ENCODE peak calls at places on chromosomes 11 and 22, in nine cellular contexts. L is neural crest cell, Q is progenitor cell of endocrine pancreas, D is H9, H is Calu3, C is spleen, P is osteocyte, S is astrocyte of the spinal cord, V is GM12865. F is an unnamed sample.

GRCh38 chr11:12377106-12377823 is at the start of gene PARVA:
- DNase-seq in Q (peak), D (peak), S (peak), H (peak), C (no peak), L (peak), V (no peak), P (no peak), F (peak)

GRCh38 chr11:27237641-27238040 is 125.4 kb downstream of the CCDC34 start:
- DNase-seq in D (no peak), S (no peak), V (no peak), L (no peak), Q (no peak), H (no peak), C (no peak), P (no peak), F (no peak)

GRCh38 chr11:111918390-111919256 is at the start of gene C11orf52:
- DNase-seq in D (peak), V (no peak), Q (peak), P (no peak), L (no peak), C (no peak), S (peak), H (peak), F (no peak)

GRCh38 chr22:27409299-27409698 is 392.3 kb downstream of the MN1 start:
- DNase-seq in D (no peak), V (no peak), C (no peak), S (no peak), H (no peak), Q (no peak), P (no peak), L (no peak), F (no peak)

GRCh38 chr11:22138264-22138663 is 54.6 kb upstream of the ANO5 start:
- DNase-seq in S (no peak), L (no peak), V (no peak), C (no peak), Q (no peak), P (no peak), H (no peak), D (no peak), F (no peak)

GRCh38 chr22:42961815-42962214 is 53.1 kb downstream of the PACSIN2 start:
- DNase-seq in Q (no peak), H (no peak), S (no peak), D (no peak), L (no peak), P (no peak), C (no peak), V (no peak), F (no peak)

GRCh38 chr22:36160499-36160942 is at the start of gene APOL3:
- DNase-seq in P (no peak), S (peak), D (no peak), H (peak), Q (no peak), L (no peak), V (peak), C (peak), F (no peak)

GRCh38 chr11:30281476-30282288 is 41.2 kb upstream of the ARL14EP start:
- DNase-seq in S (no peak), C (peak), D (no peak), Q (no peak), P (no peak), V (no peak), L (no peak), H (no peak), F (peak)

GRCh38 chr11:57263351-57263750 is 26.3 kb upstream of the APLNR start:
- DNase-seq in H (no peak), C (no peak), P (no peak), L (no peak), V (no peak), D (no peak), S (no peak), Q (no peak), F (no peak)

GRCh38 chr11:19677380-19678080 is 35.1 kb upstream of the NAV2 start:
- DNase-seq in S (no peak), V (no peak), D (no peak), L (no peak), Q (no peak), H (no peak), P (no peak), C (no peak), F (no peak)

GRCh38 chr11:67267188-67268035 is 1.1 kb downstream of the GRK2 start:
- DNase-seq in Q (no peak), H (peak), L (no peak), V (peak), C (peak), S (no peak), P (no peak), D (no peak), F (peak)

GRCh38 chr11:1041471-1041870 is 5.0 kb upstream of the MUC6 start:
- DNase-seq in C (peak), Q (no peak), P (no peak), V (no peak), L (no peak), H (no peak), S (no peak), D (no peak), F (no peak)

GRCh38 chr11:95485115-95485900 is 254.3 kb upstream of the SESN3 start:
- DNase-seq in H (no peak), Q (no peak), S (peak), C (no peak), V (no peak), P (no peak), D (no peak), L (no peak), F (no peak)

GRCh38 chr22:42701694-42702093 is 19.0 kb downstream of the A4GALT start:
- DNase-seq in V (no peak), H (no peak), D (no peak), P (no peak), C (no peak), L (no peak), Q (no peak), S (no peak), F (no peak)

GRCh38 chr11:44519989-44520737 is 45.3 kb upstream of the CD82 start:
- DNase-seq in V (no peak), Q (no peak), L (no peak), H (no peak), D (no peak), P (no peak), S (no peak), C (no peak), F (no peak)

GRCh38 chr11:115933564-115933963 is 429.3 kb upstream of the CADM1 start:
- DNase-seq in P (no peak), S (no peak), V (no peak), L (no peak), H (no peak), Q (no peak), C (no peak), D (no peak), F (no peak)

DNA sequence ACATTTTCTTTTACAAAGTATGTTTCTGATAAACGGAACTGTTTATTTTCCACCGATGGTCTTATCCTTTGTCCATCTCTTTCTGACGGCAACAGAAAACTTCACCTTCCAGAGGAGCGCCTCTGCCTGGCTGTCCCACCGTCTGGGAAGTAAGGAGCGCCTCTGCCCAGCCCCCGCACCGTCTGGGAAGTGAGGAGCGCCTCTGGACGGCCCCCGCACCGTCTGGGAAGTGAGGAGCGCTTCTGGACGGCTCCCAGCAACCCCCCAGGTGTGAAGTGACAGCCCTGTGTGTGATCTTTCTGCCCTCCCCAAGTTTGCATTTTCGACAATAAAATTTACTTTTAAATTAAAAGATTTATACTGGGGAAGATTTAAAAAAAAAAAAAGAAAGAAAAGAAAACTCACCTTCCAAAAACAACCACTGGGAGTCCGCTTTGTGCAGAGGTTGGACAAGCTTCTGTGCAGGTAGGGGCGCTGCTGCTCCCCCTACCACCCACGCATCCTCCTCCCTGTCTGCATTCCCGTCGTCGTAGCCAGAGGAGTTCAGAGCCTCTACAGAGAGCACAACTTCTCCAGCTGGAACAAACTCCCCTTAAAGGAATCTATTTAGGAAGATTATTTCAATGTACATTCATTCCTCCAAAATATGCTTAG is 1.0 kb upstream of the APOBEC3B start:
- DNase-seq in S (no peak), L (no peak), C (no peak), Q (no peak), P (no peak), V (peak), D (peak), H (peak), F (no peak)
- TF ChIP-seq CTCF in S (peak), L (peak), C (no peak), Q (peak), P (peak), V (peak), D (peak), H (peak), F (no peak)

GRCh38 chr11:121864660-121865059 is 251.4 kb downstream of the BLID start:
- DNase-seq in S (no peak), V (no peak), P (no peak), D (no peak), L (no peak), H (no peak), C (no peak), Q (no peak), F (no peak)
- TF ChIP-seq CTCF in S (no peak), V (no peak), P (no peak), D (no peak), L (no peak), H (no peak), C (no peak), Q (no peak), F (no peak)

GRCh38 chr11:59184876-59185275 is 12.9 kb downstream of the DTX4 start:
- DNase-seq in Q (no peak), S (no peak), L (peak), D (no peak), C (no peak), H (no peak), P (peak), V (no peak), F (no peak)

GRCh38 chr11:59181746-59182456 is 10.0 kb downstream of the DTX4 start:
- DNase-seq in D (no peak), L (no peak), V (no peak), S (no peak), P (peak), H (no peak), Q (no peak), C (no peak), F (no peak)

GRCh38 chr11:59180907-59181306 is 9.0 kb downstream of the DTX4 start:
- DNase-seq in V (no peak), Q (no peak), P (peak), C (no peak), D (no peak), S (no peak), H (no peak), L (no peak), F (no peak)

GRCh38 chr11:59183768-59184167 is 11.8 kb downstream of the DTX4 start:
- DNase-seq in Q (no peak), V (no peak), S (no peak), C (no peak), P (peak), D (no peak), H (no peak), L (no peak), F (no peak)

DNA sequence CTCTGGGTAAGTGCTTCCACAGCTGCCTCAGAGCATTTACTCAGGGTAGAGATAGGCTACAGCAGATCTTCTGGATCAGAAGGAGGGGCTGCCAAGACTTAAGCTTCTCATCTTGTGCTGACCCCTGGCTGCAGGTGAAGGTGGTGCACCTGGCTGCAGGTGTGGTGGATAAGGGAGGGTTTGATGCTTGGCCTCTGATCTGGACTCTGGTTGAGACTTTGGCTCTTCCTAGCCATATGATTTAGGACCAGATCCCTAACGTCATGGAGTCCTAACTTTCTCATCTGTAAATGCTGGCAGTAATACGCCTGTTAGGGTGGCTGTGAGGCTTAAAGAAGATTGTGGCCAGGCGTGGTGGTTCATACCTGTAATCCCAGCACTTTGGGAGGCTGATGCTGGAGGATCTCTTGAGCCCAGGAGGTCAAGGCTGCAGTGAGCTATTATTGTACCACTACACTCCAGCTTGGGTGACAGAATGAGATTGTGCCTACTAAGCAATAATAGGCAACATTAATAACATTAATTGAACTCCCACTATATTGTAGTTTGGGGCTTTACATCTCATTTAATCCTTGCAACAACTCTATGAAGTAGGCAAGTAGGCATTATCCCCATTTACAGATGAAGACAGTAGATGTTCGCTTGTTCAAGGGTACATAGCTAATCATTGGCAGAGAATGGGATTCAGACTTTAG is 10.7 kb downstream of the DTX4 start:
- DNase-seq in S (no peak), C (no peak), P (no peak), L (no peak), V (peak), H (peak), Q (no peak), D (peak), F (no peak)
- TF ChIP-seq CTCF in S (peak), C (peak), P (no peak), L (peak), V (peak), H (peak), Q (peak), D (peak), F (peak)

GRCh38 chr11:3058753-3059664 is 1.8 kb upstream of the CARS1 start:
- DNase-seq in V (no peak), L (no peak), P (no peak), Q (no peak), H (peak), S (peak), C (no peak), D (peak), F (no peak)
- TF ChIP-seq CTCF in V (no peak), L (no peak), P (no peak), Q (no peak), H (no peak), S (no peak), C (no peak), D (peak), F (no peak)

GRCh38 chr11:135033545-135033944 is 621.5 kb upstream of the B3GAT1 start:
- DNase-seq in S (peak), V (no peak), L (peak), Q (no peak), C (no peak), P (no peak), D (peak), H (no peak), F (peak)
- TF ChIP-seq CTCF in S (peak), V (no peak), L (peak), Q (peak), C (no peak), P (peak), D (peak), H (no peak), F (no peak)

GRCh38 chr22:45239378-45240136 is 1.1 kb downstream of the KIAA0930 start:
- DNase-seq in S (no peak), L (no peak), C (peak), H (no peak), Q (no peak), D (no peak), P (no peak), V (no peak), F (no peak)

GRCh38 chr22:45240137-45240809 is 421 bp downstream of the KIAA0930 start:
- DNase-seq in V (peak), C (peak), D (no peak), H (no peak), Q (no peak), P (no peak), S (no peak), L (no peak), F (peak)

GRCh38 chr22:45240810-45241631 is at the start of gene KIAA0930:
- DNase-seq in P (peak), Q (peak), V (peak), L (peak), S (peak), D (peak), H (peak), C (peak), F (peak)

GRCh38 chr22:45246060-45246985 is 5.6 kb upstream of the KIAA0930 start:
- DNase-seq in L (no peak), Q (no peak), P (no peak), S (peak), D (no peak), H (peak), C (no peak), V (no peak), F (no peak)

GRCh38 chr22:45242778-45243191 is 2.1 kb upstream of the KIAA0930 start:
- DNase-seq in V (no peak), L (no peak), S (no peak), P (no peak), H (peak), D (no peak), C (no peak), Q (no peak), F (no peak)
- TF ChIP-seq CTCF in V (no peak), L (no peak), S (peak), P (no peak), H (no peak), D (peak), C (no peak), Q (no peak), F (no peak)

GRCh38 chr22:47219789-47220188 is 457.3 kb downstream of the TBC1D22A start:
- DNase-seq in H (no peak), S (no peak), V (no peak), L (no peak), Q (peak), D (no peak), C (no peak), P (peak), F (no peak)
- TF ChIP-seq CTCF in H (no peak), S (no peak), V (no peak), L (no peak), Q (no peak), D (no peak), C (no peak), P (no peak), F (no peak)

F was measured in glutamatergic neuron.